ENCODE peak calls at places on chromosomes 13 and 19, in six cellular contexts. T is fibroblast of lung; H is skeletal muscle cell; U is GM23248; A is Caco-2; L is effector memory CD8-positive, alpha-beta T cell. P is an unnamed sample.

GRCh38 chr19:12788025-12788681 is 3.1 kb upstream of the JUNB start:
- DNase-seq in T (no peak), H (no peak), U (peak; percentile 38), A (no peak), L (no peak), P (no peak)

GRCh38 chr13:39446865-39447264 is 156.1 kb downstream of the LHFPL6 start:
- DNase-seq in T (no peak), H (no peak), U (no peak), A (no peak), L (no peak), P (no peak)

GRCh38 chr13:108003626-108004025 is 211.7 kb downstream of the LIG4 start:
- DNase-seq in T (no peak), H (no peak), U (no peak), A (no peak), L (no peak), P (no peak)

GRCh38 chr19:4019578-4019977 is 12.0 kb downstream of the PIAS4 start:
- DNase-seq in T (no peak), H (no peak), U (no peak), A (no peak), L (no peak), P (no peak)

GRCh38 chr19:54207908-54208783 is 7.5 kb downstream of the RPS9 start:
- DNase-seq in T (peak; percentile 77), H (peak; percentile 75), U (peak; percentile 30), A (peak; percentile 48), L (no peak), P (peak; percentile 85)

GRCh38 chr13:21674271-21675009 is 3.6 kb downstream of the FGF9 start:
- DNase-seq in T (no peak), H (no peak), U (peak; percentile 42), A (no peak), L (peak; percentile 1), P (no peak)

GRCh38 chr13:112711528-112712265 is 21.9 kb downstream of the ATP11A start:
- DNase-seq in T (peak; percentile 98), H (peak; percentile 92), U (peak; percentile 98), A (peak; percentile 88), L (no peak), P (peak; percentile 71)

GRCh38 chr19:48881741-48882657 is 9.8 kb downstream of the PPP1R15A start:
- DNase-seq in T (no peak), H (no peak), U (peak; percentile 50), A (peak; percentile 61), L (no peak), P (no peak)

GRCh38 chr13:113545931-113546516 is 38.5 kb upstream of the TFDP1 start:
- DNase-seq in T (no peak), H (no peak), U (no peak), A (no peak), L (no peak), P (no peak)

GRCh38 chr13:77062097-77062496 is 35.1 kb upstream of the FBXL3 start:
- DNase-seq in T (no peak), H (no peak), U (peak; percentile 30), A (no peak), L (no peak), P (no peak)

GRCh38 chr13:32955881-32956594 is 60.2 kb upstream of the KL start:
- DNase-seq in T (no peak), H (no peak), U (no peak), A (no peak), L (no peak), P (no peak)

GRCh38 chr13:41267106-41267505 is 3.7 kb upstream of the MTRF1 start:
- DNase-seq in T (peak; percentile 76), H (no peak), U (peak; percentile 10), A (no peak), L (no peak), P (no peak)

GRCh38 chr13:32426981-32427851 is 714 bp downstream of the N4BP2L1 start:
- DNase-seq in T (peak; percentile 35), H (no peak), U (peak; percentile 62), A (peak; percentile 58), L (peak; percentile 55), P (no peak)

GRCh38 chr19:17058236-17058635 is 17.0 kb downstream of the HAUS8 start:
- DNase-seq in T (no peak), H (no peak), U (peak; percentile 55), A (no peak), L (no peak), P (no peak)

GRCh38 chr13:21149568-21149967 is 26.8 kb downstream of the SKA3 start:
- DNase-seq in T (peak; percentile 47), H (no peak), U (peak; percentile 4), A (no peak), L (no peak), P (no peak)

GRCh38 chr13:97261254-97262015 is 39.3 kb downstream of the MBNL2 start:
- DNase-seq in T (no peak), H (no peak), U (no peak), A (no peak), L (peak; percentile 26), P (no peak)

GRCh38 chr13:77751513-77752456 is 54.3 kb downstream of the SLAIN1 start:
- DNase-seq in T (peak; percentile 29), H (peak; percentile 5), U (peak; percentile 63), A (peak; percentile 54), L (peak; percentile 40), P (peak; percentile 24)

GRCh38 chr13:65787087-65787486 is 1443.0 kb downstream of the PCDH9 start:
- DNase-seq in T (peak; percentile 26), H (no peak), U (peak; percentile 1), A (no peak), L (no peak), P (no peak)

GRCh38 chr19:3029070-3029923 is at the start of gene TLE2:
- DNase-seq in T (no peak), H (no peak), U (peak; percentile 38), A (no peak), L (no peak), P (no peak)

GRCh38 chr19:18415177-18415867 is 3.9 kb upstream of the SSBP4 start:
- DNase-seq in T (peak; percentile 59), H (peak; percentile 57), U (peak; percentile 88), A (no peak), L (no peak), P (peak; percentile 78)

GRCh38 chr13:113917523-113918371 is 53.9 kb upstream of the GAS6 start:
- DNase-seq in T (no peak), H (no peak), U (no peak), A (no peak), L (no peak), P (no peak)

GRCh38 chr19:49064768-49065611 is at the start of gene NTF4:
- DNase-seq in T (peak; percentile 41), H (no peak), U (peak; percentile 50), A (peak; percentile 92), L (no peak), P (no peak)

GRCh38 chr19:58218899-58219298 is 9.8 kb upstream of the ZNF544 start:
- DNase-seq in T (no peak), H (no peak), U (peak; percentile 45), A (peak; percentile 15), L (no peak), P (no peak)

GRCh38 chr13:111111376-111111937 is 3.7 kb upstream of the ARHGEF7 start:
- DNase-seq in T (no peak), H (no peak), U (no peak), A (no peak), L (no peak), P (no peak)

GRCh38 chr13:87498681-87499080 is 172.5 kb upstream of the SLITRK5 start:
- DNase-seq in T (peak; percentile 16), H (peak; percentile 0), U (peak; percentile 20), A (peak; percentile 37), L (no peak), P (no peak)

GRCh38 chr13:79481685-79482052 is 714 bp downstream of the NDFIP2 start:
- DNase-seq in T (peak; percentile 24), H (no peak), U (peak; percentile 32), A (peak; percentile 43), L (peak; percentile 20), P (no peak)

GRCh38 chr13:29578300-29579048 is 17.0 kb downstream of the SLC7A1 start:
- DNase-seq in T (no peak), H (no peak), U (peak; percentile 52), A (no peak), L (no peak), P (no peak)

GRCh38 chr13:50421457-50422130 is 406.4 kb downstream of the KCNRG start:
- DNase-seq in T (peak; percentile 71), H (no peak), U (peak; percentile 75), A (no peak), L (no peak), P (no peak)

P was measured in fibroblast of the conjunctiva.